ENCODE peak calls at places on chromosome 7, in eight cellular contexts. R is uterus; G is upper lobe of right lung; M is Peyer's patch; V is neural progenitor cell; J is IMR-90; F is kidney epithelial cell; Y is CD8-positive, alpha-beta T cell. W is an unnamed sample.

GRCh38 chr7:45682836-45683555 is 108.8 kb downstream of the ADCY1 start:
- DNase-seq in M (no peak), V (no peak), G (no peak), R (no peak), J (no peak), F (no peak), Y (no peak), W (no peak)

GRCh38 chr7:139431010-139431409 is 52.5 kb downstream of the KLRG2 start:
- DNase-seq in M (no peak), Y (no peak), J (no peak), G (no peak), R (no peak), F (no peak), V (no peak), W (no peak)

GRCh38 chr7:127667017-127667670 is 15.2 kb downstream of the SND1 start:
- DNase-seq in Y (no peak), V (no peak), M (no peak), R (no peak), F (no peak), G (no peak), J (peak; percentile 86), W (no peak)

GRCh38 chr7:22561356-22561755 is 61.4 kb upstream of the STEAP1B start:
- DNase-seq in M (peak; percentile 68), V (peak; percentile 74), G (peak; percentile 71), Y (no peak), R (peak; percentile 68), J (peak; percentile 100), F (peak; percentile 92), W (no peak)

GRCh38 chr7:126657137-126657536 is 595.6 kb downstream of the GRM8 start:
- DNase-seq in M (no peak), G (no peak), V (no peak), Y (no peak), F (no peak), R (no peak), J (no peak), W (no peak)

GRCh38 chr7:148114807-148115206 is 475.8 kb upstream of the C7orf33 start:
- DNase-seq in G (no peak), V (no peak), F (no peak), Y (no peak), M (no peak), J (no peak), R (no peak), W (no peak)

GRCh38 chr7:26609082-26609481 is 255.3 kb downstream of the SKAP2 start:
- DNase-seq in R (no peak), G (no peak), F (no peak), V (no peak), J (no peak), Y (no peak), M (no peak), W (no peak)

GRCh38 chr7:2109936-2110585 is 122.7 kb downstream of the MAD1L1 start:
- DNase-seq in V (no peak), G (no peak), F (peak; percentile 86), R (no peak), Y (peak; percentile 34), J (peak; percentile 96), M (peak; percentile 75), W (no peak)

GRCh38 chr7:8089036-8089780 is 120.6 kb downstream of the GLCCI1 start:
- DNase-seq in V (no peak), R (no peak), F (no peak), Y (no peak), M (no peak), G (no peak), J (no peak), W (no peak)

GRCh38 chr7:38679419-38679818 is 48.2 kb upstream of the AMPH start:
- DNase-seq in G (no peak), J (peak; percentile 43), V (no peak), R (no peak), Y (no peak), F (no peak), M (no peak), W (no peak)

GRCh38 chr7:4147931-4148620 is 534.0 kb upstream of the FOXK1 start:
- DNase-seq in M (no peak), V (no peak), J (no peak), R (no peak), G (no peak), Y (no peak), F (no peak), W (no peak)

GRCh38 chr7:98802088-98802780 is 67.6 kb downstream of the TMEM130 start:
- DNase-seq in V (peak; percentile 68), Y (no peak), R (no peak), J (peak; percentile 19), M (peak; percentile 45), F (peak; percentile 35), G (no peak), W (no peak)

GRCh38 chr7:23594879-23595604 is 2.1 kb upstream of the CCDC126 start:
- DNase-seq in V (no peak), M (no peak), Y (no peak), G (no peak), J (no peak), F (peak; percentile 31), R (no peak), W (no peak)

GRCh38 chr7:78121878-78122277 is 323.3 kb downstream of the PHTF2 start:
- DNase-seq in R (no peak), Y (no peak), J (no peak), G (no peak), V (no peak), F (no peak), M (no peak), W (no peak)

DNA sequence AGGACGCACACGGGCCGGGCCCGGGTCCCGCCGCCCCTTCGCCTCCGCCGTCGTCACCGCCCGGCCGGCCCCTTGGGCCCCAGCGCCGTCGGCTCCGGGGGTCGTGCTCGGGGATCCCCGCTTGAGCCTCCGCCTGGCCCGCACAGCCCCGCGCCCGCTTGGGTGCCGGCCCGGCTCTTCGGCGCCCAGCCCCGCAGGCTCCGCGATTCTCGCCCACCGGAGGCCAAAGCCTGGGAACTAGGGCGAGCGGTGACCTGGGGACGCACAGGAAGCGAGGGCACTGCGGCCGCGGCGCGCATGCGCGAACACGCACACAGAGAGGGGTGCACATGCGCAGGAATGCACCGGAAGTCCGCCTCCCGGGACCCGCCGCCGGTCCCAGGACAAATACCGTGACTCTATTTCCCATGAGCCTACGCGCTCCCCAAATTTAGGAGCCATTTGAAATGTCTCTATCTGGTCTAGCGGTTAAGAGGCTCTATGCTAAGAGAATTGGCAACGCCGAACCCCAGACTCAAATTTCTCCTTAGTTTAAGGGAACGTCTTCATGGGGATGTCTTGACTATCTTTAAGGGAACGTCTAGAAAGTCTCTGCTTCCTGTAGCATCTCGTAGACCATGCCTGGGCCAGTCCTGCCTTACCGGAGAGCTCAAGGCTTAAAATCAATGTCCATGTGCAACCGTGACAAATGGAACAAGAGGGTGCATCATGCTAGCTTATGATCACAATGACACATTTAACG is at the start of gene ZNF12:
- DNase-seq in J (peak; percentile 92), G (peak; percentile 99), R (peak; percentile 97), M (peak; percentile 98), Y (peak; percentile 96), F (peak; percentile 84), V (peak; percentile 97), W (peak; percentile 70)
- TF ChIP-seq CTCF in J (no peak), G (no peak), R (no peak), M (no peak), Y (no peak), F (no peak), V (no peak), W (no peak)

GRCh38 chr7:1016577-1017531 is 27.5 kb upstream of the GPR146 start:
- DNase-seq in M (no peak), Y (no peak), J (no peak), V (no peak), G (no peak), R (no peak), F (no peak), W (no peak)
- H3K27me3 ChIP-seq in M (no peaks in the 10 kb centered on the region), Y (no peaks in the 10 kb centered on the region), J (no peaks in the 10 kb centered on the region), V (no peaks in the 10 kb centered on the region), G (no peaks in the 10 kb centered on the region), R (no peaks in the 10 kb centered on the region), F (no peaks in the 10 kb centered on the region), W (no peaks in the 10 kb centered on the region)

DNA sequence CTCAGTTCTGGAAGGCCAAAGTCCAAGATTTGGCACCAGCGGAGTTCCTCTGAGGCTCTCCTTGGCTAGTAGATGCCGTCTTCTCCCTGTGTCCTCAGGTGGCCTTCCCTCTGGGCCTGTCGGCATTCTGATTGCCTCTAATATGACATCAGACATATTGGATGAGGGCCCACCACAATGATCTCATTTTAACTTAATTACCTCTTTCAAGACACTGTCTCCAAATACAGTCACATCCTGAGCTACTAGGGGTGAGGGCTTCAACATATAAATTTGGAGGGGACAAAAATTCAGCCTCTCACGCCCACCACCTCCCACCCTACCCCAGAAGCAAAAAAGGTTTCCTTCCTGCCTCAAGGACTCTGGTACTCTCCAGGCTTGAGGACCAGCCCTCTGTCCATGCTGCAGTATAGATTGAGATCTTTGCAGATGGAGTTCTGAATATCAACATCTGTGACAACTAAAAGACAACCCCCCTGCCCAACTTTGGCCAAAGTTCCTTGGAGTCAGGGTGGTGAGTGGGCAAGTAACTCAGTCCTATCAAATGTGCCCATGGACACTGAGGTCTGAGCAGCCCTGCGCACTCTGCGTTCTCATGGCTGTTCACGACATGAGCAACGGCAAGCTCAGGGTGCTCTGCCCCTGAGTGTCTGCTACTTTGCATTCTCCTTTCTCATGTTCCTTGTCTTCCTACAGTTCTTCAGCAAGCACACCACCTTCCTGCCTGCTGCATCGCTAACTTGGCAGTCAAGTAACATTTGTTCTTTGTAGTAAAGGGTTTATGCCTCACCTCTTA is 11.5 kb downstream of the TMEM176B start:
- DNase-seq in J (peak; percentile 44), G (no peak), F (no peak), M (peak; percentile 61), R (peak; percentile 44), Y (no peak), V (no peak), W (no peak)
- TF ChIP-seq CTCF in J (no peak), G (no peak), F (no peak), M (no peak), R (no peak), Y (no peak), V (no peak), W (no peak)

GRCh38 chr7:31687024-31687423 is at the start of gene PPP1R17:
- DNase-seq in F (no peak), M (no peak), G (no peak), J (no peak), R (no peak), V (peak; percentile 75), Y (no peak), W (no peak)

GRCh38 chr7:31692451-31692850 is 5.4 kb downstream of the PPP1R17 start:
- DNase-seq in Y (no peak), V (no peak), F (no peak), R (no peak), M (no peak), J (no peak), G (no peak), W (no peak)

GRCh38 chr7:31688990-31689389 is 2.0 kb downstream of the PPP1R17 start:
- DNase-seq in J (no peak), M (no peak), V (no peak), F (no peak), Y (no peak), G (no peak), R (no peak), W (no peak)

GRCh38 chr7:31690892-31691291 is 3.9 kb downstream of the PPP1R17 start:
- DNase-seq in R (no peak), J (no peak), V (no peak), F (no peak), Y (no peak), M (no peak), G (no peak), W (no peak)

DNA sequence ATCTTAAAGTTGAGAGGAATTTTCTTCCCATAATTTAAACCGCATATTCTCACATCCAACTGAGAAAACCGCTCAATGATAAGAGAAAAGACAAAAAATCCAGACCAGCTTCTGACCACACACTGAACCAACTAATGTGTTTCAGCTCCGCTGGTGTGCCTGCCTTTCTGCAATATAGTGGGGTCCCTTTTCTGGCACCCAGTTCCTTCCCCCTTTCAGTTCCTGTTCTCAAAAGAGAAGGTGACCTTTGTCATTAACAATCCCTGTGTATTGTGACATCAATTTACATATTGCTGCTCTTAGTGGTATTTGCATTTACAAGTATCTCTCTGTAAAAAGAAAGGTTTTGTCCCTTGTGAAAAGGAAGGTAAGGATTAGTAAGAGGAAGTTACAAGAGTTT is 1.3 kb downstream of the PPP1R17 start:
- DNase-seq in F (no peak), G (no peak), V (no peak), J (no peak), M (peak; percentile 46), Y (no peak), R (no peak), W (no peak)
- H3K27me3 ChIP-seq in F (no peaks in the 10 kb centered on the region), G (no peaks in the 10 kb centered on the region), V (peaks cover 13% of the 10 kb centered on the region), J (no peaks in the 10 kb centered on the region), M (no peaks in the 10 kb centered on the region), Y (no peaks in the 10 kb centered on the region), R (no peaks in the 10 kb centered on the region), W (no peaks in the 10 kb centered on the region)